ENCODE peak calls at places on chromosomes 4 and X, in five cellular contexts. Z is GM12865, K is uterus, L is heart left ventricle, F is kidney. A is an unnamed sample.

GRCh38 chr4:17502764-17503163 is 9.1 kb downstream of the QDPR start:
- DNase-seq in Z (no peak), K (no peak), L (no peak), F (no peak), A (no peak)

GRCh38 chr4:154998284-154998683 is 210.2 kb upstream of the NPY2R start:
- DNase-seq in Z (no peak), K (no peak), L (no peak), F (no peak), A (no peak)

GRCh38 chr4:71494539-71494938 is 155.7 kb downstream of the SLC4A4 start:
- DNase-seq in Z (no peak), K (no peak), L (no peak), F (no peak), A (no peak)

GRCh38 chr4:36712013-36712412 is 430.6 kb downstream of the DTHD1 start:
- DNase-seq in Z (no peak), K (no peak), L (no peak), F (no peak), A (no peak)

GRCh38 chr4:107853444-107854325 is 29.0 kb downstream of the SGMS2 start:
- DNase-seq in Z (no peak), K (no peak), L (no peak), F (no peak), A (no peak)

GRCh38 chr4:54913751-54914526 is 211.5 kb downstream of the KDR start:
- DNase-seq in Z (no peak), K (no peak), L (no peak), F (peak; percentile 51), A (no peak)

GRCh38 chrX:16577483-16578029 is 72.4 kb upstream of the S100G start:
- DNase-seq in Z (no peak), K (no peak), L (no peak), F (no peak), A (no peak)

GRCh38 chr4:38488891-38489861 is 174.8 kb upstream of the KLF3 start:
- DNase-seq in Z (no peak), K (no peak), L (no peak), F (no peak), A (no peak)

GRCh38 chrX:152865232-152865920 is 32.5 kb upstream of the ZNF185 start:
- DNase-seq in Z (no peak), K (peak; percentile 31), L (no peak), F (no peak), A (no peak)

GRCh38 chrX:152861116-152861515 is 30.3 kb downstream of the NSDHL start:
- DNase-seq in Z (no peak), K (no peak), L (no peak), F (no peak), A (no peak)

DNA sequence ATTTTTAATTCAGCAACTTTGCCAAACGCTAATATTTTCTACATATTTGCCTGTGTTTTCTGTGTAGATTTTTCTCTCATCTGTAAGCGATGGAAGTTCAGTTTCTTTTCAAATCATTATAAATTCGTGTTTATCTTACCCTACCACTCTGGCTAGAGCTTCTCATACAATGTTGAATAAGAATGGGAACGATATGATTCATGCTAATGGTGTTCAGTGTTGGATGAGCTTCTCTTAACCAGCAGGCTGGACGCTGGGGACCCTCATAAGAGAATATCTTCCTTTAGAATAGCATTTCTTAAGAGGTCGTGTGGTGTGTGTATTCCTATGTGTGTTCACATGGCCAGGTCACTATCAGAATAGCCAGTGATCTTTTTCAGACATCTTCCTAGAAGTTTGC is 31.0 kb downstream of the NSDHL start:
- DNase-seq in Z (no peak), K (no peak), L (no peak), F (no peak), A (no peak)
- TF ChIP-seq CTCF in Z (no peak), K (no peak), L (no peak), F (no peak), A (no peak)

GRCh38 chr4:84167579-84167978 is 331.5 kb downstream of the NKX6-1 start:
- DNase-seq in Z (no peak), K (no peak), L (no peak), F (no peak), A (no peak)
- TF ChIP-seq CTCF in Z (no peak), K (no peak), L (no peak), F (peak; percentile 7), A (no peak)

GRCh38 chr4:186792994-186793393 is 69.3 kb upstream of the FAT1 start:
- DNase-seq in Z (no peak), K (no peak), L (no peak), F (no peak), A (no peak)
- TF ChIP-seq CTCF in Z (no peak), K (no peak), L (no peak), F (no peak), A (no peak)

DNA sequence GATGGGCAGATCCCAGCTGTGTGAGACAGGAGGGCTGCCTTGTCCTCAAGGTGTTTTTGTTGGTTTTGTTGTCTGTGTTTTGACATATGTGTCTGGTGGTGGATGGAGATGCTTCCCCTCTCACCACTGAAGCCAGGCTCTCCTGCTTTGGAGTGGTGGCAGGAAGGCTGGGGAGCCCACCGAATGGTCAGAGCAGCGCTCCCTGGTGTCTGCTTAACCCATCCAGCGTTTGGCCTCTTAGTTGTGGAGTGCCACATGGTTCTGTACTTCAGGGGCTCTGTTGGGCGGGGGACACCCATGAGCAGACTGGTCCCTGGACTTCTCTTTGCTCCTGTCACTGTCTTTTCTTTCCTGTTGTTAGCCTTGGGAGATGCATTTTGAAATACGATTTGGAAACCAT is 51.9 kb downstream of the DLG3 start:
- DNase-seq in Z (no peak), K (no peak), L (no peak), F (no peak), A (no peak)
- TF ChIP-seq CTCF in Z (no peak), K (no peak), L (no peak), F (no peak), A (no peak)

DNA sequence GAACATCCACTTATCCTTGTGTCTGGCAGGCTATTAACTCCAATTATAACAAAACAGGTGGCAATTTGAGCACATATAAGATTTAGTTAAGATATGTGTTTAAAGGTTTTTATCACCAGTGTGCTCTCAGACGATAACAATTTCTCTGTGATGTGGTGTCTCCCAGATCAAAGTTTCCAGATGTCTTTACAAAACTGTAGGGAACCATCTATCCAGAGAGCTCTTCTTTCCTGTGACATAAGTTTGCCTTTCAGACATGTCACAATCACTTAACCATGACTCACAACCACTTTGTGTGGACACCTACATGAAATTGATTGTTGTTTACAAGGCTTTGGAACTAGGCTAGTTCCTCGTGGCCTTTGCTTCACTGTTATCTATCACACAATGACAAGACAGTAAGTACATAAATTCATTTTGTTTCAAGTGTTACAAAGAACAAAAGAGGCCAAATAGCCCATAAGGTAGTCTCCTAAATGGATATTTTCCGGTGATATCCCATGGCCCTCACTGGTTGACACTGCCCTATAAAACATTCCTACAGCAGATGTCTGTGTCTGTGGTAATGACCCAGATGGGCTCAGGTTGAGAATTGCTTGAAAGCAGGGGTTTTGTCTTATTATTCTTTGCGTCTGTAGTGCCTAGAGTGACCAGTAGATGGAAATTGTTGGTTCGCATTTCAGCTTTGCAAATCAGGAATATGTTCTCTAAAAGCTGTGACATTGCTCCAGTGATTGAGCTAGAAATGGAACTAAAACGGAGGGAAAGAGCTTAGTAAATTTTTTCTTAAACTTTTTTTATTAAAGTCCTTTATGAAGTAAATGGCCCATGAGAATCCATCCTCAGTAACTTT is 297.8 kb upstream of the FAM241A start:
- DNase-seq in Z (no peak), K (no peak), L (no peak), F (no peak), A (no peak)
- TF ChIP-seq CTCF in Z (peak; percentile 12), K (no peak), L (no peak), F (no peak), A (no peak)

DNA sequence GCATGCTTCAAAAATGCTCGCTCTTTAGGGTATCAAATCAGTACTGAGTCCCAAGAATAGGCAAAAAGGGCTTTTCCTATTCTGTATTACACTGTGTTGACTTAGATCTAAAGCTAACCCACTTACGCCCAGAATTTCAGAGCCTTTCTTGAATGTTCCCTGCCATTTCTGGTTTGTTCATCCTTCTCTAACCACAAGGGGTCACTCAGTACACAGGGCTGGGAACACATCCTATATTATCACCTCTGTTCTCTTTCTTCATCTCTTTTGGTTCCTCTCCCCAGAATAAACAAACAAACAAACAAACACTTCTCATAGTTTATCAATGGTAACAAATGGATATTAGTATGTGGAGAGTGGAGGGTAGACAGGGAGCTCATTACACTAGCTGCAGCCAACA is 25.5 kb upstream of the MORC4 start:
- DNase-seq in Z (peak; percentile 20), K (no peak), L (no peak), F (no peak), A (peak; percentile 9)
- TF ChIP-seq CTCF in Z (peak; percentile 37), K (peak; percentile 28), L (peak; percentile 43), F (peak; percentile 43), A (peak; percentile 37)